ENCODE peak calls at places on chromosomes 1 and 21, in eight cellular contexts. G is substantia nigra; E is NCI-H2029; J is posterior cingulate gyrus; F is stimulated activated CD8-positive, alpha-beta memory T cell treated with anti-CD3 and anti-CD28 coated beads, Interleukin-4, amount 100 ng/mL, for 1 hour; B is NCI-H1105; Y is left ventricle myocardium superior; X is mucosa of gallbladder. S is an unnamed sample.

GRCh38 chr1:20069932-20070331 is at the start of gene PLA2G5:
- DNase-seq in G (peak), E (no peak), J (peak), F (no peak), B (no peak), Y (peak), X (peak), S (peak)

GRCh38 chr1:96782861-96783260 is 61.3 kb downstream of the PTBP2 start:
- DNase-seq in G (no peak), E (no peak), J (no peak), F (no peak), B (no peak), Y (no peak), X (no peak), S (no peak)

GRCh38 chr1:1004780-1005697 is 5.1 kb upstream of the HES4 start:
- DNase-seq in G (no peak), E (peak), J (no peak), F (no peak), B (no peak), Y (peak), X (peak), S (no peak)

GRCh38 chr1:88892146-88892877 is 945 bp upstream of the GTF2B start:
- DNase-seq in G (no peak), E (peak), J (no peak), F (no peak), B (peak), Y (no peak), X (peak), S (no peak)

GRCh38 chr1:202835548-202836072 is 24.9 kb downstream of the PCAT6 start:
- DNase-seq in G (no peak), E (no peak), J (no peak), F (no peak), B (no peak), Y (no peak), X (no peak), S (no peak)

GRCh38 chr1:61140778-61141177 is 58.4 kb downstream of the NFIA start:
- DNase-seq in G (no peak), E (no peak), J (no peak), F (no peak), B (no peak), Y (no peak), X (no peak), S (no peak)

GRCh38 chr1:67674260-67675011 is 10.6 kb upstream of the GADD45A start:
- DNase-seq in G (no peak), E (peak), J (no peak), F (no peak), B (peak), Y (no peak), X (no peak), S (no peak)

GRCh38 chr1:209672705-209673630 is 2.2 kb upstream of the G0S2 start:
- DNase-seq in G (no peak), E (no peak), J (no peak), F (no peak), B (no peak), Y (no peak), X (no peak), S (no peak)

GRCh38 chr1:94326329-94326728 is 88.9 kb upstream of the ARHGAP29 start:
- DNase-seq in G (no peak), E (no peak), J (no peak), F (no peak), B (no peak), Y (no peak), X (no peak), S (no peak)

GRCh38 chr1:205434738-205435137 is 12.9 kb upstream of the LEMD1 start:
- DNase-seq in G (no peak), E (no peak), J (no peak), F (no peak), B (peak), Y (no peak), X (no peak), S (no peak)

GRCh38 chr1:113835686-113836290 is 23.5 kb upstream of the RSBN1 start:
- DNase-seq in G (no peak), E (peak), J (no peak), F (no peak), B (peak), Y (no peak), X (peak), S (peak)

GRCh38 chr1:203186446-203187305 is at the start of gene CHI3L1:
- DNase-seq in G (peak), E (no peak), J (peak), F (no peak), B (no peak), Y (no peak), X (no peak), S (peak)

GRCh38 chr1:218297867-218298266 is 12.8 kb downstream of the RRP15 start:
- DNase-seq in G (no peak), E (no peak), J (no peak), F (no peak), B (no peak), Y (no peak), X (no peak), S (no peak)

GRCh38 chr21:25556087-25556486 is 51.2 kb downstream of the MRPL39 start:
- DNase-seq in G (no peak), E (no peak), J (no peak), F (no peak), B (no peak), Y (no peak), X (no peak), S (no peak)

GRCh38 chr1:210816136-210816535 is 317.8 kb downstream of the KCNH1 start:
- DNase-seq in G (no peak), E (no peak), J (no peak), F (no peak), B (no peak), Y (no peak), X (no peak), S (peak)

GRCh38 chr1:183871568-183871967 is 66.6 kb downstream of the RGL1 start:
- DNase-seq in G (no peak), E (no peak), J (no peak), F (no peak), B (no peak), Y (no peak), X (no peak), S (no peak)

GRCh38 chr21:21997390-21998333 is 999.5 kb downstream of the NCAM2 start:
- DNase-seq in G (no peak), E (no peak), J (no peak), F (no peak), B (no peak), Y (no peak), X (no peak), S (no peak)

GRCh38 chr21:14382486-14382834 is 486 bp downstream of the HSPA13 start:
- DNase-seq in G (no peak), E (peak), J (peak), F (peak), B (peak), Y (no peak), X (no peak), S (peak)

GRCh38 chr1:50603274-50604271 is 180.3 kb upstream of the DMRTA2 start:
- DNase-seq in G (no peak), E (no peak), J (no peak), F (no peak), B (peak), Y (no peak), X (no peak), S (no peak)

GRCh38 chr1:203252678-203253077 is 23.2 kb upstream of the CHIT1 start:
- DNase-seq in G (no peak), E (no peak), J (no peak), F (no peak), B (peak), Y (no peak), X (no peak), S (no peak)

GRCh38 chr1:14071581-14071980 is 371.6 kb downstream of the PRDM2 start:
- DNase-seq in G (no peak), E (no peak), J (no peak), F (no peak), B (no peak), Y (no peak), X (no peak), S (no peak)

GRCh38 chr1:54955359-54955758 is 25.1 kb upstream of the TMEM61 start:
- DNase-seq in G (no peak), E (no peak), J (no peak), F (no peak), B (no peak), Y (no peak), X (no peak), S (no peak)

GRCh38 chr1:155012760-155013602 is 10.4 kb downstream of the ZBTB7B start:
- DNase-seq in G (no peak), E (no peak), J (no peak), F (no peak), B (no peak), Y (no peak), X (no peak), S (no peak)

GRCh38 chr1:222521299-222522104 is 26.4 kb downstream of the HHIPL2 start:
- DNase-seq in G (no peak), E (no peak), J (no peak), F (no peak), B (no peak), Y (no peak), X (no peak), S (no peak)

GRCh38 chr1:60066001-60066400 is 7.6 kb downstream of the C1orf87 start:
- DNase-seq in G (no peak), E (no peak), J (no peak), F (no peak), B (no peak), Y (no peak), X (no peak), S (no peak)

GRCh38 chr1:67347688-67348472 is 40.2 kb downstream of the IL12RB2 start:
- DNase-seq in G (peak), E (no peak), J (peak), F (no peak), B (peak), Y (peak), X (peak), S (peak)

GRCh38 chr1:23384312-23385058 is 14.8 kb upstream of the ZNF436 start:
- DNase-seq in G (no peak), E (no peak), J (no peak), F (no peak), B (no peak), Y (no peak), X (no peak), S (no peak)